ENCODE peak calls at places on chromosomes 1 and 21, in six cellular contexts. D is brain microvascular endothelial cell; M is HEK293T; S is activated CD4-positive, alpha-beta T cell treated with anti-CD3 and anti-CD28 coated beads, Interleukin-2, amount 50 U/mL, for 24 hours; B is stimulated activated CD4-positive, alpha-beta T cell treated with anti-CD3 and anti-CD28 coated beads, Interleukin-1b, Interleukin-23, amount 100 ng/mL, for 4 hours; Q is hepatocyte. K is an unnamed sample.
A peak's percentile ranks its signal among the peaks of the same experiment; 100 is the strongest.

GRCh38 chr1:226678701-226679100 is 60.4 kb downstream of the ITPKB start:
- DNase-seq in S (no peak), D (no peak), Q (no peak), M (no peak), B (no peak), K (no peak)

GRCh38 chr1:205274041-205274691 is 46.4 kb downstream of the TMCC2 start:
- DNase-seq in D (no peak), M (no peak), B (no peak), Q (no peak), S (no peak), K (no peak)

GRCh38 chr1:151991663-151992344 is 1.9 kb downstream of the S100A10 start:
- DNase-seq in S (no peak), D (no peak), B (no peak), M (no peak), Q (no peak), K (no peak)

GRCh38 chr1:38500891-38501290 is 358.7 kb downstream of the RRAGC start:
- DNase-seq in S (no peak), B (no peak), Q (no peak), M (no peak), D (no peak), K (no peak)

GRCh38 chr1:91732291-91732953 is 153.5 kb downstream of the TGFBR3 start:
- DNase-seq in M (peak; percentile 61), B (no peak), D (peak; percentile 71), Q (peak; percentile 84), S (no peak), K (peak; percentile 65)

GRCh38 chr1:181479137-181479745 is 4.1 kb upstream of the CACNA1E start:
- DNase-seq in S (no peak), Q (peak; percentile 85), M (peak; percentile 79), D (peak; percentile 47), B (no peak), K (peak; percentile 43)

GRCh38 chr1:28354121-28354520 is 15.4 kb upstream of the PHACTR4 start:
- DNase-seq in B (no peak), Q (no peak), D (peak; percentile 25), S (no peak), M (no peak), K (no peak)

GRCh38 chr1:152745289-152745704 is 12.5 kb upstream of the KPRP start:
- DNase-seq in Q (no peak), S (no peak), B (no peak), D (no peak), M (no peak), K (no peak)

GRCh38 chr1:215132156-215132555 is 49.6 kb downstream of the KCNK2 start:
- DNase-seq in Q (no peak), M (no peak), S (no peak), B (no peak), D (no peak), K (no peak)

GRCh38 chr1:222931018-222931417 is 116.2 kb downstream of the DISP1 start:
- DNase-seq in M (no peak), Q (no peak), S (no peak), D (no peak), B (no peak), K (no peak)

GRCh38 chr1:168373869-168374268 is 93.2 kb downstream of the TBX19 start:
- DNase-seq in B (no peak), S (no peak), M (no peak), D (no peak), Q (no peak), K (no peak)

GRCh38 chr21:31278511-31279155 is 65.4 kb downstream of the TIAM1 start:
- DNase-seq in D (peak; percentile 35), M (no peak), S (no peak), B (no peak), Q (no peak), K (no peak)

GRCh38 chr1:74468982-74469603 is 43.3 kb downstream of the LRRC53 start:
- DNase-seq in B (no peak), M (peak; percentile 54), S (no peak), D (no peak), Q (peak; percentile 62), K (no peak)

GRCh38 chr1:47230692-47231313 is 1.2 kb downstream of the TAL1 start:
- DNase-seq in D (no peak), S (no peak), Q (no peak), B (no peak), M (no peak), K (no peak)

GRCh38 chr1:203610061-203610460 is 16.6 kb upstream of the ATP2B4 start:
- DNase-seq in S (no peak), B (no peak), M (no peak), D (no peak), Q (no peak), K (no peak)

GRCh38 chr1:205612104-205612503 is 19.7 kb downstream of the ELK4 start:
- DNase-seq in M (no peak), B (no peak), Q (no peak), S (no peak), D (no peak), K (no peak)

GRCh38 chr1:53585116-53585515 is 125.9 kb downstream of the DMRTB1 start:
- DNase-seq in M (no peak), Q (peak; percentile 39), B (no peak), S (no peak), D (peak; percentile 78), K (no peak)

GRCh38 chr21:31406510-31406909 is 62.4 kb upstream of the TIAM1 start:
- DNase-seq in M (no peak), D (no peak), Q (no peak), B (no peak), S (no peak), K (no peak)

GRCh38 chr1:183278736-183279591 is 92.9 kb downstream of the LAMC2 start:
- DNase-seq in Q (no peak), S (no peak), B (no peak), M (no peak), D (peak; percentile 60), K (no peak)

GRCh38 chr1:56196839-56197238 is 382.5 kb downstream of the PLPP3 start:
- DNase-seq in B (no peak), S (no peak), D (no peak), Q (no peak), M (no peak), K (no peak)

K was measured in skeletal muscle cell.